ENCODE peak calls at places on chromosomes 5 and 9, in five cellular contexts. V is AG09309, E is ovary, M is prostate gland, W is colonic mucosa. O is an unnamed sample.
A peak's percentile ranks its signal among the peaks of the same experiment; 100 is the strongest.

GRCh38 chr5:110894805-110895204 is 156.0 kb downstream of the SLC25A46 start:
- DNase-seq in V (no peak), E (no peak), M (no peak), W (no peak), O (no peak)

GRCh38 chr5:143824851-143825720 is 13.1 kb downstream of the HMHB1 start:
- DNase-seq in V (peak; percentile 17), E (peak; percentile 61), M (peak; percentile 75), W (peak; percentile 83), O (peak; percentile 88)

GRCh38 chr9:109329274-109330258 is 8.7 kb upstream of the EPB41L4B start:
- DNase-seq in V (no peak), E (peak; percentile 80), M (peak; percentile 82), W (peak; percentile 80), O (peak; percentile 18)

GRCh38 chr9:124511891-124512805 is 4.9 kb upstream of the NR5A1 start:
- DNase-seq in V (no peak), E (peak; percentile 75), M (no peak), W (no peak), O (no peak)

GRCh38 chr5:41083306-41083705 is 12.2 kb upstream of the MROH2B start:
- DNase-seq in V (no peak), E (no peak), M (no peak), W (no peak), O (no peak)

GRCh38 chr5:134184155-134185135 is 7.7 kb upstream of the SKP1 start:
- DNase-seq in V (no peak), E (peak; percentile 76), M (peak; percentile 53), W (peak; percentile 76), O (peak; percentile 78)

GRCh38 chr5:39624890-39625289 is 200.1 kb upstream of the DAB2 start:
- DNase-seq in V (no peak), E (no peak), M (no peak), W (no peak), O (no peak)

GRCh38 chr5:57692582-57693487 is 210.2 kb upstream of the ACTBL2 start:
- DNase-seq in V (peak; percentile 66), E (peak; percentile 73), M (no peak), W (peak; percentile 36), O (peak; percentile 13)

GRCh38 chr5:158928405-158928804 is 171.3 kb downstream of the EBF1 start:
- DNase-seq in V (no peak), E (no peak), M (no peak), W (no peak), O (no peak)

GRCh38 chr5:150642567-150642927 is 2.1 kb downstream of the SYNPO start:
- DNase-seq in V (peak; percentile 60), E (peak; percentile 84), M (peak; percentile 55), W (peak; percentile 57), O (no peak)

GRCh38 chr9:37986771-37987258 is 82.2 kb downstream of the SHB start:
- DNase-seq in V (no peak), E (no peak), M (no peak), W (no peak), O (no peak)

GRCh38 chr5:157492886-157493285 is 32.9 kb downstream of the NIPAL4 start:
- DNase-seq in V (no peak), E (no peak), M (no peak), W (no peak), O (no peak)

GRCh38 chr5:73189816-73190451 is 16.9 kb downstream of the TMEM174 start:
- DNase-seq in V (peak; percentile 41), E (peak; percentile 51), M (no peak), W (peak; percentile 59), O (no peak)

GRCh38 chr5:130963798-130964197 is 201.3 kb downstream of the HINT1 start:
- DNase-seq in V (no peak), E (no peak), M (no peak), W (no peak), O (no peak)

GRCh38 chr5:36655171-36655570 is 48.8 kb downstream of the SLC1A3 start:
- DNase-seq in V (no peak), E (no peak), M (no peak), W (no peak), O (peak; percentile 12)

GRCh38 chr5:132053483-132053882 is 7.0 kb upstream of the IL3 start:
- DNase-seq in V (no peak), E (no peak), M (peak; percentile 1), W (no peak), O (no peak)

GRCh38 chr5:28216939-28217360 is 1178.6 kb upstream of the CDH9 start:
- DNase-seq in V (no peak), E (no peak), M (no peak), W (no peak), O (no peak)

GRCh38 chr5:139638736-139639618 is 9.2 kb upstream of the CXXC5 start:
- DNase-seq in V (no peak), E (no peak), M (no peak), W (peak; percentile 22), O (peak; percentile 63)

GRCh38 chr5:180523629-180524466 is 29.7 kb downstream of the CNOT6 start:
- DNase-seq in V (no peak), E (no peak), M (no peak), W (no peak), O (no peak)

GRCh38 chr5:135833961-135834638 is 363 bp upstream of the SLC25A48 start:
- DNase-seq in V (no peak), E (no peak), M (no peak), W (no peak), O (no peak)

GRCh38 chr9:10026585-10026984 is 586.2 kb downstream of the PTPRD start:
- DNase-seq in V (no peak), E (no peak), M (no peak), W (no peak), O (no peak)

GRCh38 chr5:129122560-129122959 is 28.0 kb downstream of the ISOC1 start:
- DNase-seq in V (no peak), E (no peak), M (no peak), W (no peak), O (no peak)

GRCh38 chr5:149406203-149406978 is 27.3 kb upstream of the IL17B start:
- DNase-seq in V (peak; percentile 91), E (peak; percentile 92), M (no peak), W (no peak), O (no peak)

GRCh38 chr5:138536215-138536614 is 6.8 kb downstream of the ETF1 start:
- DNase-seq in V (no peak), E (no peak), M (no peak), W (no peak), O (no peak)

GRCh38 chr5:138539791-138540190 is 3.2 kb downstream of the ETF1 start:
- DNase-seq in V (no peak), E (no peak), M (no peak), W (no peak), O (no peak)

GRCh38 chr5:138538943-138539627 is 4.0 kb downstream of the ETF1 start:
- DNase-seq in V (no peak), E (no peak), M (no peak), W (no peak), O (no peak)

GRCh38 chr5:138533973-138534941 is 8.8 kb downstream of the ETF1 start:
- DNase-seq in V (no peak), E (no peak), M (no peak), W (no peak), O (no peak)

GRCh38 chr5:138536665-138537315 is 6.2 kb downstream of the ETF1 start:
- DNase-seq in V (no peak), E (no peak), M (no peak), W (no peak), O (no peak)
- TF ChIP-seq CTCF in V (peak; percentile 38), E (no peak), M (no peak), W (no peak), O (no peak)

GRCh38 chr5:45774528-45774927 is 78.3 kb upstream of the HCN1 start:
- DNase-seq in V (no peak), E (no peak), M (no peak), W (no peak), O (no peak)
- TF ChIP-seq CTCF in V (no peak), E (no peak), M (no peak), W (no peak), O (peak; percentile 35)

DNA sequence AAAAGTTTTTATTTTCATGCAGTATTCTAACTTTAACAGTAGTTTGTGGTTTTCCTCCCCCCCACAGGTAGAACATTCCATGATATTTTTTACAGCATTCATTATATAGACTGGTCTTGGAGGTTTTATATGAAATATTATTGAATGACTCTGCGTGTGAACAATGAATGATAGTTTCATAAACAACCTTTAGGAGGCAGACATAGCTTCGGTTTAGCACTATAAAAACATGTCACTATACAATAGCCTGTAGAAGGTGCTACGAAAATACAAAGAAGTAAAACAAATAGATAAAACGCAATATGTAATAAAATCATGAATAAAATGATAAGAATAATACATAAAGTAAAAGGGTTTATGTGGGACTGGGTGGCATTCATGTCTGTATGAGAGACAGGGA is 8.5 kb downstream of the KLF4 start:
- DNase-seq in V (no peak), E (no peak), M (no peak), W (no peak), O (no peak)
- TF ChIP-seq CTCF in V (peak; percentile 4), E (no peak), M (no peak), W (peak; percentile 26), O (no peak)

DNA sequence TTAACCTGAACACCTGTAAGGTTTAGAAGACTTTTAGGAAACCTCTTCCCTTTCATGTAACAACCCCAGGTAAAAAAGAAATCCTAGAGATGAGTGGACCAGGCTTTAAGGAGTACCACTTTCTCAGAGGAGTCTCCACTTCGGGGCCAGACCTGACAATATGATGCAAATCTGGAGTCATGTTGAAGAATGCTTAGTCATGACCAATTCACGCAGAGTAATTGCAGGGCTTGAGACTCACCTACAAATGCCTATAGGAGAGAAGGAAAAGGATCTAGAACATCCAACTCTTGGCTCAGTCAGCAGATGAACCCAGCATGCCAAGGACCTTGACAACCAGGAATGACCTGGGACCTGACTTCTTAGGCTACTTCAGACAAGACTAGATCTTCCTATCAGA is 235.4 kb downstream of the DOCK8 start:
- DNase-seq in V (no peak), E (no peak), M (no peak), W (no peak), O (no peak)
- TF ChIP-seq CTCF in V (no peak), E (no peak), M (no peak), W (no peak), O (no peak)

GRCh38 chr9:133359420-133360175 is 3.2 kb downstream of the SURF2 start:
- DNase-seq in V (no peak), E (no peak), M (no peak), W (no peak), O (peak; percentile 42)
- TF ChIP-seq CTCF in V (peak; percentile 39), E (no peak), M (no peak), W (no peak), O (no peak)

O was measured in nephron progenitor cell.